ENCODE peak calls at places on chromosomes 3 and 15, in four cellular contexts. S is activated T-cell treated with anti-CD3 and anti-CD28 coated beads for 1 hour; I is T-helper 1 cell; N is activated CD4-positive, alpha-beta T cell treated with anti-CD3 and anti-CD28 coated beads for 24 hours. L is an unnamed sample.

GRCh38 chr3:133258358-133258757 is 141.5 kb upstream of the BFSP2 start:
- DNase-seq in S (no peak), I (no peak), N (no peak), L (no peak)

GRCh38 chr15:65381445-65382145 is 3.8 kb upstream of the IGDCC3 start:
- DNase-seq in S (no peak), I (no peak), N (no peak), L (no peak)

GRCh38 chr15:90883526-90883931 is 775 bp upstream of the FES start:
- DNase-seq in S (no peak), I (no peak), N (no peak), L (no peak)

GRCh38 chr15:94230886-94231727 is at the start of gene MCTP2:
- DNase-seq in S (peak; percentile 69), I (peak; percentile 91), N (peak; percentile 66), L (peak; percentile 63)

GRCh38 chr15:38745136-38745535 is 180.5 kb upstream of the RASGRP1 start:
- DNase-seq in S (no peak), I (no peak), N (no peak), L (no peak)

GRCh38 chr3:134314588-134315285 is 59.5 kb downstream of the AMOTL2 start:
- DNase-seq in S (no peak), I (no peak), N (no peak), L (no peak)

GRCh38 chr3:69079269-69080159 is 651 bp downstream of the UBA3 start:
- DNase-seq in S (no peak), I (no peak), N (no peak), L (no peak)

GRCh38 chr15:25707656-25708365 is 155.3 kb downstream of the ATP10A start:
- DNase-seq in S (no peak), I (no peak), N (no peak), L (no peak)

GRCh38 chr3:127097516-127097915 is 95.4 kb upstream of the PRR23E start:
- DNase-seq in S (no peak), I (no peak), N (no peak), L (no peak)

GRCh38 chr15:48644827-48645557 is 517 bp downstream of the FBN1 start:
- DNase-seq in S (no peak), I (no peak), N (no peak), L (no peak)

GRCh38 chr15:31377030-31377429 is 50.4 kb downstream of the KLF13 start:
- DNase-seq in S (no peak), I (no peak), N (no peak), L (no peak)

GRCh38 chr3:4680881-4681300 is 187.7 kb downstream of the ITPR1 start:
- DNase-seq in S (no peak), I (no peak), N (no peak), L (no peak)

GRCh38 chr15:74787251-74788041 is 5.6 kb downstream of the CSK start:
- DNase-seq in S (peak; percentile 76), I (peak; percentile 96), N (peak; percentile 89), L (peak; percentile 7)

GRCh38 chr3:46835486-46835885 is 27.8 kb downstream of the MYL3 start:
- DNase-seq in S (no peak), I (no peak), N (no peak), L (no peak)

GRCh38 chr3:153372326-153372725 is 210.3 kb downstream of the RAP2B start:
- DNase-seq in S (no peak), I (no peak), N (no peak), L (no peak)

GRCh38 chr15:23596736-23597135 is 31.3 kb downstream of the MKRN3 start:
- DNase-seq in S (no peak), I (no peak), N (no peak), L (no peak)

GRCh38 chr3:184539801-184540440 is 21.7 kb upstream of the EPHB3 start:
- DNase-seq in S (no peak), I (no peak), N (no peak), L (no peak)

GRCh38 chr3:172929451-172929850 is 178.9 kb downstream of the ECT2 start:
- DNase-seq in S (no peak), I (no peak), N (no peak), L (no peak)

GRCh38 chr3:112767177-112767576 is 79.5 kb downstream of the CD200R1L start:
- DNase-seq in S (no peak), I (no peak), N (no peak), L (no peak)